ENCODE peak calls at places on chromosomes 7 and 10, in eight cellular contexts. One of them, this sample, is unnamed.

GRCh38 chr7:2934984-2935740 is 91.1 kb upstream of the GNA12 start:
- DNase-seq in transverse colon: no peak
- DNase-seq in SW480: no peak
- DNase-seq in WTC11: peak; percentile 7
- DNase-seq in stimulated activated CD8-positive, alpha-beta memory T cell treated with anti-CD3 and anti-CD28 coated beads, Interleukin-4, amount 100 ng/mL, for 48 hours: no peak
- DNase-seq in psoas muscle: no peak
- DNase-seq in left ventricle myocardium superior: peak; percentile 13
- DNase-seq in stimulated activated CD4-positive, alpha-beta T cell treated with anti-CD3 and anti-CD28 coated beads, TNF-alpha, amount 100 ng/mL, for 4 hours: no peak
- DNase-seq in this sample: peak; percentile 36

GRCh38 chr7:47799529-47799928 is 148.7 kb downstream of the PKD1L1 start:
- DNase-seq in psoas muscle: no peak
- DNase-seq in SW480: no peak
- DNase-seq in stimulated activated CD4-positive, alpha-beta T cell treated with anti-CD3 and anti-CD28 coated beads, TNF-alpha, amount 100 ng/mL, for 4 hours: no peak
- DNase-seq in WTC11: no peak
- DNase-seq in stimulated activated CD8-positive, alpha-beta memory T cell treated with anti-CD3 and anti-CD28 coated beads, Interleukin-4, amount 100 ng/mL, for 48 hours: no peak
- DNase-seq in transverse colon: no peak
- DNase-seq in left ventricle myocardium superior: no peak
- DNase-seq in this sample: no peak

GRCh38 chr10:58477122-58477521 is 35.5 kb upstream of the BICC1 start:
- DNase-seq in WTC11: peak; percentile 46
- DNase-seq in psoas muscle: peak; percentile 15
- DNase-seq in stimulated activated CD4-positive, alpha-beta T cell treated with anti-CD3 and anti-CD28 coated beads, TNF-alpha, amount 100 ng/mL, for 4 hours: no peak
- DNase-seq in SW480: no peak
- DNase-seq in stimulated activated CD8-positive, alpha-beta memory T cell treated with anti-CD3 and anti-CD28 coated beads, Interleukin-4, amount 100 ng/mL, for 48 hours: no peak
- DNase-seq in transverse colon: no peak
- DNase-seq in left ventricle myocardium superior: peak; percentile 59
- DNase-seq in this sample: no peak

GRCh38 chr7:148622887-148623585 is 32.5 kb downstream of the C7orf33 start:
- DNase-seq in psoas muscle: no peak
- DNase-seq in left ventricle myocardium superior: no peak
- DNase-seq in stimulated activated CD8-positive, alpha-beta memory T cell treated with anti-CD3 and anti-CD28 coated beads, Interleukin-4, amount 100 ng/mL, for 48 hours: no peak
- DNase-seq in SW480: peak; percentile 43
- DNase-seq in stimulated activated CD4-positive, alpha-beta T cell treated with anti-CD3 and anti-CD28 coated beads, TNF-alpha, amount 100 ng/mL, for 4 hours: no peak
- DNase-seq in WTC11: no peak
- DNase-seq in transverse colon: no peak
- DNase-seq in this sample: no peak

GRCh38 chr10:34016541-34016940 is 682.1 kb upstream of the NRP1 start:
- DNase-seq in stimulated activated CD4-positive, alpha-beta T cell treated with anti-CD3 and anti-CD28 coated beads, TNF-alpha, amount 100 ng/mL, for 4 hours: no peak
- DNase-seq in left ventricle myocardium superior: no peak
- DNase-seq in stimulated activated CD8-positive, alpha-beta memory T cell treated with anti-CD3 and anti-CD28 coated beads, Interleukin-4, amount 100 ng/mL, for 48 hours: no peak
- DNase-seq in WTC11: no peak
- DNase-seq in transverse colon: no peak
- DNase-seq in psoas muscle: no peak
- DNase-seq in SW480: no peak
- DNase-seq in this sample: no peak

GRCh38 chr10:48469516-48470020 is 135.3 kb downstream of the ARHGAP22 start:
- DNase-seq in stimulated activated CD8-positive, alpha-beta memory T cell treated with anti-CD3 and anti-CD28 coated beads, Interleukin-4, amount 100 ng/mL, for 48 hours: peak; percentile 12
- DNase-seq in WTC11: no peak
- DNase-seq in transverse colon: no peak
- DNase-seq in stimulated activated CD4-positive, alpha-beta T cell treated with anti-CD3 and anti-CD28 coated beads, TNF-alpha, amount 100 ng/mL, for 4 hours: no peak
- DNase-seq in left ventricle myocardium superior: no peak
- DNase-seq in psoas muscle: no peak
- DNase-seq in SW480: no peak
- DNase-seq in this sample: no peak

GRCh38 chr7:100119701-100120517 is 475 bp downstream of the CNPY4 start:
- DNase-seq in WTC11: peak; percentile 65
- DNase-seq in stimulated activated CD8-positive, alpha-beta memory T cell treated with anti-CD3 and anti-CD28 coated beads, Interleukin-4, amount 100 ng/mL, for 48 hours: peak; percentile 79
- DNase-seq in transverse colon: peak; percentile 68
- DNase-seq in left ventricle myocardium superior: peak; percentile 62
- DNase-seq in SW480: peak; percentile 91
- DNase-seq in stimulated activated CD4-positive, alpha-beta T cell treated with anti-CD3 and anti-CD28 coated beads, TNF-alpha, amount 100 ng/mL, for 4 hours: peak; percentile 46
- DNase-seq in psoas muscle: peak; percentile 68
- DNase-seq in this sample: peak; percentile 88

GRCh38 chr10:91590142-91590903 is 42.5 kb downstream of the PPP1R3C start:
- DNase-seq in left ventricle myocardium superior: peak; percentile 57
- DNase-seq in psoas muscle: peak; percentile 44
- DNase-seq in WTC11: no peak
- DNase-seq in transverse colon: peak; percentile 25
- DNase-seq in stimulated activated CD4-positive, alpha-beta T cell treated with anti-CD3 and anti-CD28 coated beads, TNF-alpha, amount 100 ng/mL, for 4 hours: no peak
- DNase-seq in SW480: no peak
- DNase-seq in stimulated activated CD8-positive, alpha-beta memory T cell treated with anti-CD3 and anti-CD28 coated beads, Interleukin-4, amount 100 ng/mL, for 48 hours: no peak
- DNase-seq in this sample: no peak

GRCh38 chr10:127892743-127893142 is at the start of gene CLRN3:
- DNase-seq in SW480: peak; percentile 85
- DNase-seq in WTC11: no peak
- DNase-seq in left ventricle myocardium superior: no peak
- DNase-seq in stimulated activated CD4-positive, alpha-beta T cell treated with anti-CD3 and anti-CD28 coated beads, TNF-alpha, amount 100 ng/mL, for 4 hours: no peak
- DNase-seq in psoas muscle: no peak
- DNase-seq in transverse colon: peak; percentile 67
- DNase-seq in stimulated activated CD8-positive, alpha-beta memory T cell treated with anti-CD3 and anti-CD28 coated beads, Interleukin-4, amount 100 ng/mL, for 48 hours: no peak
- DNase-seq in this sample: no peak

GRCh38 chr10:118523775-118524174 is 71.7 kb downstream of the PRLHR start:
- DNase-seq in transverse colon: no peak
- DNase-seq in stimulated activated CD8-positive, alpha-beta memory T cell treated with anti-CD3 and anti-CD28 coated beads, Interleukin-4, amount 100 ng/mL, for 48 hours: no peak
- DNase-seq in WTC11: no peak
- DNase-seq in left ventricle myocardium superior: no peak
- DNase-seq in psoas muscle: no peak
- DNase-seq in SW480: no peak
- DNase-seq in stimulated activated CD4-positive, alpha-beta T cell treated with anti-CD3 and anti-CD28 coated beads, TNF-alpha, amount 100 ng/mL, for 4 hours: no peak
- DNase-seq in this sample: no peak

GRCh38 chr7:8365499-8366110 is 67.8 kb upstream of the NXPH1 start:
- DNase-seq in stimulated activated CD4-positive, alpha-beta T cell treated with anti-CD3 and anti-CD28 coated beads, TNF-alpha, amount 100 ng/mL, for 4 hours: no peak
- DNase-seq in transverse colon: no peak
- DNase-seq in left ventricle myocardium superior: no peak
- DNase-seq in stimulated activated CD8-positive, alpha-beta memory T cell treated with anti-CD3 and anti-CD28 coated beads, Interleukin-4, amount 100 ng/mL, for 48 hours: no peak
- DNase-seq in SW480: peak; percentile 76
- DNase-seq in psoas muscle: no peak
- DNase-seq in WTC11: no peak
- DNase-seq in this sample: no peak

GRCh38 chr10:126634915-126635314 is 35.6 kb downstream of the C10orf90 start:
- DNase-seq in SW480: no peak
- DNase-seq in stimulated activated CD4-positive, alpha-beta T cell treated with anti-CD3 and anti-CD28 coated beads, TNF-alpha, amount 100 ng/mL, for 4 hours: no peak
- DNase-seq in transverse colon: no peak
- DNase-seq in psoas muscle: no peak
- DNase-seq in WTC11: no peak
- DNase-seq in stimulated activated CD8-positive, alpha-beta memory T cell treated with anti-CD3 and anti-CD28 coated beads, Interleukin-4, amount 100 ng/mL, for 48 hours: no peak
- DNase-seq in left ventricle myocardium superior: no peak
- DNase-seq in this sample: no peak

GRCh38 chr7:889025-889390 is 12.7 kb downstream of the GET4 start:
- DNase-seq in WTC11: no peak
- DNase-seq in left ventricle myocardium superior: peak; percentile 26
- DNase-seq in SW480: no peak
- DNase-seq in stimulated activated CD4-positive, alpha-beta T cell treated with anti-CD3 and anti-CD28 coated beads, TNF-alpha, amount 100 ng/mL, for 4 hours: no peak
- DNase-seq in transverse colon: no peak
- DNase-seq in stimulated activated CD8-positive, alpha-beta memory T cell treated with anti-CD3 and anti-CD28 coated beads, Interleukin-4, amount 100 ng/mL, for 48 hours: no peak
- DNase-seq in psoas muscle: no peak
- DNase-seq in this sample: no peak

GRCh38 chr10:25552283-25552919 is 377.6 kb downstream of the GPR158 start:
- DNase-seq in stimulated activated CD8-positive, alpha-beta memory T cell treated with anti-CD3 and anti-CD28 coated beads, Interleukin-4, amount 100 ng/mL, for 48 hours: no peak
- DNase-seq in psoas muscle: no peak
- DNase-seq in WTC11: no peak
- DNase-seq in stimulated activated CD4-positive, alpha-beta T cell treated with anti-CD3 and anti-CD28 coated beads, TNF-alpha, amount 100 ng/mL, for 4 hours: no peak
- DNase-seq in left ventricle myocardium superior: no peak
- DNase-seq in transverse colon: no peak
- DNase-seq in SW480: no peak
- DNase-seq in this sample: no peak

GRCh38 chr7:38628630-38629385 is 2.4 kb downstream of the AMPH start:
- DNase-seq in stimulated activated CD4-positive, alpha-beta T cell treated with anti-CD3 and anti-CD28 coated beads, TNF-alpha, amount 100 ng/mL, for 4 hours: no peak
- DNase-seq in SW480: no peak
- DNase-seq in stimulated activated CD8-positive, alpha-beta memory T cell treated with anti-CD3 and anti-CD28 coated beads, Interleukin-4, amount 100 ng/mL, for 48 hours: no peak
- DNase-seq in psoas muscle: no peak
- DNase-seq in WTC11: no peak
- DNase-seq in left ventricle myocardium superior: no peak
- DNase-seq in transverse colon: no peak
- DNase-seq in this sample: no peak

GRCh38 chr10:131198401-131198800 is 113.1 kb downstream of the TCERG1L start:
- DNase-seq in psoas muscle: no peak
- DNase-seq in WTC11: no peak
- DNase-seq in stimulated activated CD4-positive, alpha-beta T cell treated with anti-CD3 and anti-CD28 coated beads, TNF-alpha, amount 100 ng/mL, for 4 hours: no peak
- DNase-seq in stimulated activated CD8-positive, alpha-beta memory T cell treated with anti-CD3 and anti-CD28 coated beads, Interleukin-4, amount 100 ng/mL, for 48 hours: no peak
- DNase-seq in SW480: no peak
- DNase-seq in left ventricle myocardium superior: no peak
- DNase-seq in transverse colon: no peak
- DNase-seq in this sample: peak; percentile 47

GRCh38 chr7:155318245-155318644 is 20.6 kb downstream of the INSIG1 start:
- DNase-seq in stimulated activated CD4-positive, alpha-beta T cell treated with anti-CD3 and anti-CD28 coated beads, TNF-alpha, amount 100 ng/mL, for 4 hours: no peak
- DNase-seq in left ventricle myocardium superior: no peak
- DNase-seq in stimulated activated CD8-positive, alpha-beta memory T cell treated with anti-CD3 and anti-CD28 coated beads, Interleukin-4, amount 100 ng/mL, for 48 hours: no peak
- DNase-seq in transverse colon: no peak
- DNase-seq in psoas muscle: no peak
- DNase-seq in SW480: no peak
- DNase-seq in WTC11: no peak
- DNase-seq in this sample: no peak

GRCh38 chr10:18658992-18659783 is at the start of gene ARL5B:
- DNase-seq in stimulated activated CD4-positive, alpha-beta T cell treated with anti-CD3 and anti-CD28 coated beads, TNF-alpha, amount 100 ng/mL, for 4 hours: peak; percentile 95
- DNase-seq in left ventricle myocardium superior: peak; percentile 99
- DNase-seq in psoas muscle: peak; percentile 98
- DNase-seq in SW480: peak; percentile 93
- DNase-seq in stimulated activated CD8-positive, alpha-beta memory T cell treated with anti-CD3 and anti-CD28 coated beads, Interleukin-4, amount 100 ng/mL, for 48 hours: peak; percentile 97
- DNase-seq in WTC11: peak; percentile 95
- DNase-seq in transverse colon: peak; percentile 99
- DNase-seq in this sample: peak; percentile 99

GRCh38 chr10:131676971-131677421 is 223.8 kb upstream of the PPP2R2D start:
- DNase-seq in left ventricle myocardium superior: no peak
- DNase-seq in transverse colon: no peak
- DNase-seq in WTC11: peak; percentile 80
- DNase-seq in psoas muscle: no peak
- DNase-seq in stimulated activated CD4-positive, alpha-beta T cell treated with anti-CD3 and anti-CD28 coated beads, TNF-alpha, amount 100 ng/mL, for 4 hours: no peak
- DNase-seq in SW480: no peak
- DNase-seq in stimulated activated CD8-positive, alpha-beta memory T cell treated with anti-CD3 and anti-CD28 coated beads, Interleukin-4, amount 100 ng/mL, for 48 hours: no peak
- DNase-seq in this sample: no peak

GRCh38 chr7:21851445-21852043 is 94.2 kb downstream of the CDCA7L start:
- DNase-seq in psoas muscle: no peak
- DNase-seq in transverse colon: no peak
- DNase-seq in SW480: no peak
- DNase-seq in WTC11: no peak
- DNase-seq in stimulated activated CD4-positive, alpha-beta T cell treated with anti-CD3 and anti-CD28 coated beads, TNF-alpha, amount 100 ng/mL, for 4 hours: no peak
- DNase-seq in stimulated activated CD8-positive, alpha-beta memory T cell treated with anti-CD3 and anti-CD28 coated beads, Interleukin-4, amount 100 ng/mL, for 48 hours: no peak
- DNase-seq in left ventricle myocardium superior: no peak
- DNase-seq in this sample: no peak

GRCh38 chr7:51467384-51468017 is 150.9 kb upstream of the COBL start:
- DNase-seq in WTC11: no peak
- DNase-seq in left ventricle myocardium superior: no peak
- DNase-seq in SW480: no peak
- DNase-seq in stimulated activated CD8-positive, alpha-beta memory T cell treated with anti-CD3 and anti-CD28 coated beads, Interleukin-4, amount 100 ng/mL, for 48 hours: peak; percentile 26
- DNase-seq in transverse colon: no peak
- DNase-seq in stimulated activated CD4-positive, alpha-beta T cell treated with anti-CD3 and anti-CD28 coated beads, TNF-alpha, amount 100 ng/mL, for 4 hours: no peak
- DNase-seq in psoas muscle: no peak
- DNase-seq in this sample: no peak

GRCh38 chr10:110679633-110680472 is 35.7 kb downstream of the RBM20 start:
- DNase-seq in SW480: no peak
- DNase-seq in transverse colon: no peak
- DNase-seq in left ventricle myocardium superior: peak; percentile 65
- DNase-seq in psoas muscle: peak; percentile 80
- DNase-seq in WTC11: no peak
- DNase-seq in stimulated activated CD4-positive, alpha-beta T cell treated with anti-CD3 and anti-CD28 coated beads, TNF-alpha, amount 100 ng/mL, for 4 hours: no peak
- DNase-seq in stimulated activated CD8-positive, alpha-beta memory T cell treated with anti-CD3 and anti-CD28 coated beads, Interleukin-4, amount 100 ng/mL, for 48 hours: no peak
- DNase-seq in this sample: no peak

GRCh38 chr10:299969-300368 is 164.7 kb downstream of the ZMYND11 start:
- DNase-seq in stimulated activated CD4-positive, alpha-beta T cell treated with anti-CD3 and anti-CD28 coated beads, TNF-alpha, amount 100 ng/mL, for 4 hours: no peak
- DNase-seq in psoas muscle: no peak
- DNase-seq in left ventricle myocardium superior: no peak
- DNase-seq in SW480: no peak
- DNase-seq in stimulated activated CD8-positive, alpha-beta memory T cell treated with anti-CD3 and anti-CD28 coated beads, Interleukin-4, amount 100 ng/mL, for 48 hours: no peak
- DNase-seq in WTC11: no peak
- DNase-seq in transverse colon: no peak
- DNase-seq in this sample: no peak

GRCh38 chr7:114923403-114923713 is 1.5 kb downstream of the MDFIC start:
- DNase-seq in SW480: no peak
- DNase-seq in stimulated activated CD4-positive, alpha-beta T cell treated with anti-CD3 and anti-CD28 coated beads, TNF-alpha, amount 100 ng/mL, for 4 hours: no peak
- DNase-seq in left ventricle myocardium superior: no peak
- DNase-seq in stimulated activated CD8-positive, alpha-beta memory T cell treated with anti-CD3 and anti-CD28 coated beads, Interleukin-4, amount 100 ng/mL, for 48 hours: no peak
- DNase-seq in WTC11: no peak
- DNase-seq in transverse colon: no peak
- DNase-seq in psoas muscle: no peak
- DNase-seq in this sample: no peak

GRCh38 chr10:107409517-107409916 is 245.0 kb upstream of the SORCS1 start:
- DNase-seq in psoas muscle: no peak
- DNase-seq in transverse colon: peak; percentile 34
- DNase-seq in SW480: peak; percentile 8
- DNase-seq in WTC11: peak; percentile 16
- DNase-seq in stimulated activated CD8-positive, alpha-beta memory T cell treated with anti-CD3 and anti-CD28 coated beads, Interleukin-4, amount 100 ng/mL, for 48 hours: no peak
- DNase-seq in left ventricle myocardium superior: no peak
- DNase-seq in stimulated activated CD4-positive, alpha-beta T cell treated with anti-CD3 and anti-CD28 coated beads, TNF-alpha, amount 100 ng/mL, for 4 hours: no peak
- DNase-seq in this sample: no peak

GRCh38 chr7:117086788-117087187 is 133.5 kb downstream of the ST7 start:
- DNase-seq in stimulated activated CD8-positive, alpha-beta memory T cell treated with anti-CD3 and anti-CD28 coated beads, Interleukin-4, amount 100 ng/mL, for 48 hours: peak; percentile 30
- DNase-seq in psoas muscle: no peak
- DNase-seq in SW480: no peak
- DNase-seq in stimulated activated CD4-positive, alpha-beta T cell treated with anti-CD3 and anti-CD28 coated beads, TNF-alpha, amount 100 ng/mL, for 4 hours: no peak
- DNase-seq in WTC11: no peak
- DNase-seq in left ventricle myocardium superior: no peak
- DNase-seq in transverse colon: no peak
- DNase-seq in this sample: no peak

GRCh38 chr7:57305192-57305748 is 144.7 kb upstream of the ZNF716 start:
- DNase-seq in WTC11: no peak
- DNase-seq in transverse colon: no peak
- DNase-seq in stimulated activated CD4-positive, alpha-beta T cell treated with anti-CD3 and anti-CD28 coated beads, TNF-alpha, amount 100 ng/mL, for 4 hours: no peak
- DNase-seq in left ventricle myocardium superior: no peak
- DNase-seq in stimulated activated CD8-positive, alpha-beta memory T cell treated with anti-CD3 and anti-CD28 coated beads, Interleukin-4, amount 100 ng/mL, for 48 hours: no peak
- DNase-seq in psoas muscle: no peak
- DNase-seq in SW480: no peak
- DNase-seq in this sample: no peak

GRCh38 chr10:15293862-15294835 is 76.9 kb downstream of the FAM171A1 start:
- DNase-seq in stimulated activated CD8-positive, alpha-beta memory T cell treated with anti-CD3 and anti-CD28 coated beads, Interleukin-4, amount 100 ng/mL, for 48 hours: no peak
- DNase-seq in left ventricle myocardium superior: no peak
- DNase-seq in WTC11: no peak
- DNase-seq in transverse colon: no peak
- DNase-seq in stimulated activated CD4-positive, alpha-beta T cell treated with anti-CD3 and anti-CD28 coated beads, TNF-alpha, amount 100 ng/mL, for 4 hours: no peak
- DNase-seq in psoas muscle: no peak
- DNase-seq in SW480: no peak
- DNase-seq in this sample: no peak

GRCh38 chr10:30591249-30591670 is 38.3 kb downstream of the LYZL2 start:
- DNase-seq in WTC11: peak; percentile 37
- DNase-seq in transverse colon: peak; percentile 29
- DNase-seq in left ventricle myocardium superior: no peak
- DNase-seq in SW480: peak; percentile 54
- DNase-seq in psoas muscle: no peak
- DNase-seq in stimulated activated CD4-positive, alpha-beta T cell treated with anti-CD3 and anti-CD28 coated beads, TNF-alpha, amount 100 ng/mL, for 4 hours: peak; percentile 2
- DNase-seq in stimulated activated CD8-positive, alpha-beta memory T cell treated with anti-CD3 and anti-CD28 coated beads, Interleukin-4, amount 100 ng/mL, for 48 hours: peak; percentile 39
- DNase-seq in this sample: peak; percentile 6

GRCh38 chr7:80060218-80060806 is 74.3 kb upstream of the GNAI1 start:
- DNase-seq in left ventricle myocardium superior: no peak
- DNase-seq in transverse colon: no peak
- DNase-seq in stimulated activated CD8-positive, alpha-beta memory T cell treated with anti-CD3 and anti-CD28 coated beads, Interleukin-4, amount 100 ng/mL, for 48 hours: no peak
- DNase-seq in psoas muscle: no peak
- DNase-seq in WTC11: no peak
- DNase-seq in stimulated activated CD4-positive, alpha-beta T cell treated with anti-CD3 and anti-CD28 coated beads, TNF-alpha, amount 100 ng/mL, for 4 hours: no peak
- DNase-seq in SW480: peak; percentile 67
- DNase-seq in this sample: no peak

GRCh38 chr7:104758504-104758903 is 255.5 kb upstream of the KMT2E start:
- DNase-seq in SW480: no peak
- DNase-seq in WTC11: no peak
- DNase-seq in left ventricle myocardium superior: no peak
- DNase-seq in psoas muscle: no peak
- DNase-seq in stimulated activated CD4-positive, alpha-beta T cell treated with anti-CD3 and anti-CD28 coated beads, TNF-alpha, amount 100 ng/mL, for 4 hours: no peak
- DNase-seq in stimulated activated CD8-positive, alpha-beta memory T cell treated with anti-CD3 and anti-CD28 coated beads, Interleukin-4, amount 100 ng/mL, for 48 hours: no peak
- DNase-seq in transverse colon: no peak
- DNase-seq in this sample: no peak

GRCh38 chr10:28681345-28681763 is 4.0 kb downstream of the BAMBI start:
- DNase-seq in stimulated activated CD4-positive, alpha-beta T cell treated with anti-CD3 and anti-CD28 coated beads, TNF-alpha, amount 100 ng/mL, for 4 hours: no peak
- DNase-seq in psoas muscle: no peak
- DNase-seq in WTC11: no peak
- DNase-seq in left ventricle myocardium superior: peak; percentile 32
- DNase-seq in SW480: peak; percentile 67
- DNase-seq in transverse colon: no peak
- DNase-seq in stimulated activated CD8-positive, alpha-beta memory T cell treated with anti-CD3 and anti-CD28 coated beads, Interleukin-4, amount 100 ng/mL, for 48 hours: no peak
- DNase-seq in this sample: no peak

This sample was measured in suprapubic skin.